ENCODE peak calls at places on chromosomes 5 and 9, in five cellular contexts. K, C, I, H and Z are unnamed samples.

GRCh38 chr5:142925795-142926194 is 155.6 kb downstream of the ARHGAP26 start:
- DNase-seq in H (peak), I (no peak), C (no peak), K (no peak), Z (no peak)

GRCh38 chr5:177232761-177233160 is 70.8 kb downstream of the RAB24 start:
- DNase-seq in I (no peak), C (no peak), H (peak), K (no peak), Z (no peak)

GRCh38 chr5:77266291-77266690 is 55.8 kb downstream of the PDE8B start:
- DNase-seq in K (no peak), H (no peak), C (no peak), I (no peak), Z (no peak)

GRCh38 chr9:101437806-101438232 is 2.2 kb upstream of the ALDOB start:
- DNase-seq in H (no peak), C (no peak), I (no peak), K (peak), Z (no peak)

GRCh38 chr5:169100735-169101075 is 200.2 kb downstream of the SLIT3 start:
- DNase-seq in K (no peak), C (no peak), I (no peak), H (peak), Z (no peak)

GRCh38 chr5:131536211-131536826 is 98.7 kb downstream of the RAPGEF6 start:
- DNase-seq in H (peak), C (no peak), K (no peak), I (no peak), Z (no peak)

GRCh38 chr9:35277649-35278359 is 116.0 kb downstream of the UNC13B start:
- DNase-seq in C (no peak), H (peak), I (no peak), K (peak), Z (no peak)

GRCh38 chr5:159905496-159905895 is 10.8 kb upstream of the ADRA1B start:
- DNase-seq in C (no peak), I (no peak), K (no peak), H (no peak), Z (no peak)

GRCh38 chr5:126339215-126339805 is 83.9 kb upstream of the GRAMD2B start:
- DNase-seq in K (peak), H (peak), I (no peak), C (no peak), Z (peak)

GRCh38 chr9:84583866-84584265 is 85.7 kb upstream of the NTRK2 start:
- DNase-seq in H (no peak), C (no peak), I (no peak), K (peak), Z (no peak)

GRCh38 chr5:132267166-132267739 is 9.8 kb downstream of the PDLIM4 start:
- DNase-seq in I (no peak), C (no peak), K (no peak), H (no peak), Z (no peak)